ENCODE peak calls at places on chromosomes 1 and 21, in ten cellular contexts. Y is transverse colon; L is ovary; F is esophagus squamous epithelium; X is naive thymus-derived CD4-positive, alpha-beta T cell; W is body of pancreas; P is BE2C; E is PC-3; T is fibroblast of lung; Z is SK-N-SH. Q is an unnamed sample. For H3K4me1, the result is how much of the 10 kb centered on the place peaks cover.

GRCh38 chr21:31622397-31622796 is 37.1 kb upstream of the SOD1 start:
- DNase-seq in Y (no peak), L (no peak), F (no peak), X (no peak), W (no peak), P (no peak), E (no peak), T (no peak), Z (no peak), Q (no peak)

GRCh38 chr1:235325139-235325538 is 2.8 kb downstream of the ARID4B start:
- DNase-seq in Y (no peak), L (no peak), F (no peak), X (no peak), W (no peak), P (no peak), E (no peak), T (no peak), Z (no peak), Q (no peak)

GRCh38 chr1:17919525-17920439 is 164.6 kb downstream of the ACTL8 start:
- DNase-seq in Y (no peak), L (no peak), F (no peak), X (no peak), W (peak), P (peak), E (peak), T (peak), Z (peak), Q (peak)

GRCh38 chr1:153848805-153849204 is 73.6 kb downstream of the SLC27A3 start:
- DNase-seq in Y (no peak), L (no peak), F (no peak), X (no peak), W (no peak), P (no peak), E (no peak), T (no peak), Z (no peak), Q (no peak)

GRCh38 chr1:112638109-112638426 is 18.4 kb downstream of the CAPZA1 start:
- DNase-seq in Y (no peak), L (no peak), F (no peak), X (no peak), W (no peak), P (no peak), E (peak), T (no peak), Z (no peak), Q (no peak)

GRCh38 chr1:93751391-93752250 is 70.0 kb upstream of the BCAR3 start:
- DNase-seq in Y (no peak), L (no peak), F (no peak), X (no peak), W (no peak), P (no peak), E (no peak), T (no peak), Z (no peak), Q (no peak)

GRCh38 chr1:62875676-62876075 is 91.7 kb downstream of the ATG4C start:
- DNase-seq in Y (no peak), L (no peak), F (no peak), X (no peak), W (no peak), P (no peak), E (peak), T (no peak), Z (no peak), Q (no peak)

GRCh38 chr21:42019706-42020105 is 9.5 kb upstream of the ZBTB21 start:
- DNase-seq in Y (no peak), L (no peak), F (no peak), X (no peak), W (no peak), P (no peak), E (no peak), T (no peak), Z (no peak), Q (no peak)

GRCh38 chr1:33086384-33086850 is 5.5 kb downstream of the AZIN2 start:
- DNase-seq in Y (peak), L (peak), F (no peak), X (no peak), W (peak), P (peak), E (peak), T (peak), Z (peak), Q (peak)

GRCh38 chr1:41365772-41366427 is 4.7 kb downstream of the FOXO6 start:
- DNase-seq in Y (no peak), L (peak), F (no peak), X (no peak), W (peak), P (no peak), E (no peak), T (no peak), Z (no peak), Q (peak)

GRCh38 chr1:155106862-155107261 is 20.8 kb upstream of the EFNA1 start:
- DNase-seq in Y (no peak), L (no peak), F (no peak), X (no peak), W (no peak), P (no peak), E (no peak), T (no peak), Z (no peak), Q (no peak)

GRCh38 chr1:11151134-11151533 is 38.0 kb upstream of the ANGPTL7 start:
- DNase-seq in Y (no peak), L (no peak), F (no peak), X (no peak), W (no peak), P (no peak), E (no peak), T (no peak), Z (no peak), Q (no peak)

GRCh38 chr1:42311138-42311537 is 23.9 kb downstream of the FOXJ3 start:
- DNase-seq in Y (no peak), L (no peak), F (no peak), X (no peak), W (no peak), P (no peak), E (no peak), T (no peak), Z (no peak), Q (no peak)

GRCh38 chr1:51552929-51553807 is 34.1 kb upstream of the EPS15 start:
- DNase-seq in Y (no peak), L (no peak), F (no peak), X (no peak), W (no peak), P (no peak), E (no peak), T (no peak), Z (no peak), Q (no peak)

GRCh38 chr1:5936621-5937372 is 55.4 kb downstream of the NPHP4 start:
- DNase-seq in Y (no peak), L (no peak), F (no peak), X (no peak), W (no peak), P (no peak), E (no peak), T (peak), Z (no peak), Q (no peak)

GRCh38 chr1:155255243-155256100 is at the start of gene ENTREP3:
- DNase-seq in Y (peak), L (peak), F (no peak), X (peak), W (peak), P (peak), E (peak), T (peak), Z (peak), Q (peak)

GRCh38 chr1:162670928-162671663 is 38.8 kb downstream of the DDR2 start:
- DNase-seq in Y (no peak), L (no peak), F (no peak), X (no peak), W (no peak), P (no peak), E (peak), T (peak), Z (no peak), Q (no peak)

GRCh38 chr1:117007719-117008013 is 6.1 kb downstream of the CD101 start:
- DNase-seq in Y (no peak), L (no peak), F (no peak), X (no peak), W (no peak), P (no peak), E (no peak), T (no peak), Z (no peak), Q (no peak)

GRCh38 chr1:33169290-33170055 is 12.4 kb downstream of the TRIM62 start:
- DNase-seq in Y (no peak), L (no peak), F (no peak), X (no peak), W (no peak), P (no peak), E (no peak), T (peak), Z (no peak), Q (no peak)

GRCh38 chr1:244857761-244858160 is 6.6 kb downstream of the HNRNPU start:
- DNase-seq in Y (no peak), L (no peak), F (no peak), X (no peak), W (no peak), P (no peak), E (no peak), T (no peak), Z (no peak), Q (no peak)

GRCh38 chr1:245001252-245001651 is 136.9 kb upstream of the HNRNPU start:
- DNase-seq in Y (no peak), L (no peak), F (no peak), X (no peak), W (no peak), P (no peak), E (peak), T (no peak), Z (no peak), Q (no peak)

GRCh38 chr1:234957330-234958065 is 171.1 kb downstream of the TOMM20 start:
- DNase-seq in Y (peak), L (no peak), F (no peak), X (no peak), W (peak), P (no peak), E (peak), T (peak), Z (no peak), Q (peak)

GRCh38 chr1:241611063-241611462 is 29.1 kb downstream of the CHML start:
- DNase-seq in Y (no peak), L (no peak), F (no peak), X (peak), W (no peak), P (peak), E (peak), T (peak), Z (peak), Q (no peak)

GRCh38 chr21:35754583-35754982 is 305.7 kb downstream of the SETD4 start:
- DNase-seq in Y (no peak), L (no peak), F (no peak), X (no peak), W (no peak), P (no peak), E (no peak), T (no peak), Z (no peak), Q (no peak)

GRCh38 chr1:78536427-78536826 is 45.7 kb downstream of the PTGFR start:
- DNase-seq in Y (no peak), L (no peak), F (no peak), X (no peak), W (no peak), P (no peak), E (peak), T (peak), Z (no peak), Q (no peak)

GRCh38 chr1:173161510-173162221 is 45.5 kb downstream of the TNFSF4 start:
- DNase-seq in Y (no peak), L (no peak), F (no peak), X (no peak), W (no peak), P (no peak), E (peak), T (peak), Z (no peak), Q (no peak)

GRCh38 chr1:175511496-175511895 is 231.9 kb downstream of the TNR start:
- DNase-seq in Y (no peak), L (no peak), F (no peak), X (no peak), W (no peak), P (no peak), E (no peak), T (peak), Z (no peak), Q (peak)

GRCh38 chr1:173193639-173194038 is 13.5 kb downstream of the TNFSF4 start:
- DNase-seq in Y (no peak), L (no peak), F (no peak), X (no peak), W (peak), P (no peak), E (no peak), T (peak), Z (no peak), Q (no peak)

DNA sequence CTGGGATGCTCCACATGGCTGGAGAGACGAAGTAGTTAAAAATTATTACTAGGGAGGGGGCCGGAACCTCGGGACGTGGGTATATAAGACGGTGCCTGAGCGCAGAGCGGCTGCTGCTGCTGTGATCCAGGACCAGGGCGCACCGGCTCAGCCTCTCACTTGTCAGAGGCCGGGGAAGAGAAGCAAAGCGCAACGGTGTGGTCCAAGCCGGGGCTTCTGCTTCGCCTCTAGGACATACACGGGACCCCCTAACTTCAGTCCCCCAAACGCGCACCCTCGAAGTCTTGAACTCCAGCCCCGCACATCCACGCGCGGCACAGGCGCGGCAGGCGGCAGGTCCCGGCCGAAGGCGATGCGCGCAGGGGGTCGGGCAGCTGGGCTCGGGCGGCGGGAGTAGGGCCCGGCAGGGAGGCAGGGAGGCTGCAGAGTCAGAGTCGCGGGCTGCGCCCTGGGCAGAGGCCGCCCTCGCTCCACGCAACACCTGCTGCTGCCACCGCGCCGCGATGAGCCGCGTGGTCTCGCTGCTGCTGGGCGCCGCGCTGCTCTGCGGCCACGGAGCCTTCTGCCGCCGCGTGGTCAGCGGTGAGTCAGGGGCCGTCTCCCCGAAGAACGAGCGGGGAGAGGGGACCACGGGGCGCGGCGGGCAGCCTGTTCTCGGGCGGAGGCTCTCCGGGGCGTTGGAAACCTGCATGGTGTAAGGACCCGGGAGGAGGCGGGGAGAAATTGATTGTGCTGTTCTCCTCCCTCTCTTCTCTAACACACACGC is at the start of gene CHODL:
- DNase-seq in Y (no peak), L (peak), F (no peak), X (no peak), W (no peak), P (peak), E (no peak), T (peak), Z (peak), Q (peak)
- H3K4me3 ChIP-seq in Y (peak), L (peak), F (peak), X (no peak), W (no peak), P (peak), E (no peak), T (peak), Z (no peak), Q (peak)

DNA sequence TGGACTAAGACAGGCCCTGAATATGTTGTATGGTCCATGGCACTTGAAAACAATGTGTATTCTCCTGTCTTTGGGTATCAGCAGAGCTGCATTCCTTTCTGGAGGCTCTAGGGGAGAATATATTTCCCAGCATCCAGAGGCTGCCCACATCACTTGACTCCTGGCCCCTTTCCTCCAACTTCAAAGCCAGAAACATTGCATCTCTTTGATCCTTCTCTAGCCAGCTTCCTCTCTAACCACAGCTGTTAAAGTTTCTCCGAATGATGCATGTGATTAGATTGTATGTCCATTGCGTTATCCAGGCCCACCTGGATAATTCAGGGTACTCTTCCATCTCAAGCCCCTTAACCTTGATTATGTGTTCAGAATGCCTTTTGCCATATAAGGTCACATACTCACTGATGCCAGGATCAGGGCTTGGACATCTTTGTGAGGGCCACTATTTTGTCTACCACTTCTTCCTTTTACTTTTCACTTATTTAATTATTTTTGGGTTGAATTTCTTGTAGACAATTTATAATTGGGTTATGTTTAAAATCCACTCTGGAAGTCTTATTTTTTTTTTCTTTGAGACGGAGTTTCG is 5.3 kb downstream of the CHD1L start:
- DNase-seq in Y (no peak), L (no peak), F (no peak), X (no peak), W (no peak), P (no peak), E (no peak), T (peak), Z (no peak), Q (no peak)
- H3K4me1 ChIP-seq in Y (under half), L (under half), F (under half), X (under half), W (under half), P (under half), E (under half), T (under half), Z (under half), Q (under half)

GRCh38 chr1:202011994-202012393 is 1.6 kb downstream of the ELF3 start:
- DNase-seq in Y (peak), L (no peak), F (no peak), X (no peak), W (peak), P (no peak), E (no peak), T (no peak), Z (no peak), Q (no peak)
- H3K4me3 ChIP-seq in Y (peak), L (peak), F (peak), X (no peak), W (peak), P (no peak), E (peak), T (no peak), Z (no peak), Q (no peak)

GRCh38 chr1:25568834-25569598 is 25.6 kb downstream of the LDLRAP1 start:
- DNase-seq in Y (no peak), L (no peak), F (no peak), X (no peak), W (no peak), P (peak), E (peak), T (peak), Z (no peak), Q (no peak)

GRCh38 chr1:25569599-25570458 is 26.4 kb downstream of the LDLRAP1 start:
- DNase-seq in Y (no peak), L (no peak), F (no peak), X (no peak), W (no peak), P (no peak), E (peak), T (peak), Z (no peak), Q (peak)

GRCh38 chr1:25572107-25572506 is 28.7 kb downstream of the LDLRAP1 start:
- DNase-seq in Y (no peak), L (no peak), F (no peak), X (no peak), W (no peak), P (no peak), E (no peak), T (no peak), Z (no peak), Q (no peak)

GRCh38 chr1:25571522-25571970 is 28.1 kb downstream of the LDLRAP1 start:
- DNase-seq in Y (no peak), L (no peak), F (no peak), X (no peak), W (no peak), P (no peak), E (no peak), T (no peak), Z (no peak), Q (no peak)

DNA sequence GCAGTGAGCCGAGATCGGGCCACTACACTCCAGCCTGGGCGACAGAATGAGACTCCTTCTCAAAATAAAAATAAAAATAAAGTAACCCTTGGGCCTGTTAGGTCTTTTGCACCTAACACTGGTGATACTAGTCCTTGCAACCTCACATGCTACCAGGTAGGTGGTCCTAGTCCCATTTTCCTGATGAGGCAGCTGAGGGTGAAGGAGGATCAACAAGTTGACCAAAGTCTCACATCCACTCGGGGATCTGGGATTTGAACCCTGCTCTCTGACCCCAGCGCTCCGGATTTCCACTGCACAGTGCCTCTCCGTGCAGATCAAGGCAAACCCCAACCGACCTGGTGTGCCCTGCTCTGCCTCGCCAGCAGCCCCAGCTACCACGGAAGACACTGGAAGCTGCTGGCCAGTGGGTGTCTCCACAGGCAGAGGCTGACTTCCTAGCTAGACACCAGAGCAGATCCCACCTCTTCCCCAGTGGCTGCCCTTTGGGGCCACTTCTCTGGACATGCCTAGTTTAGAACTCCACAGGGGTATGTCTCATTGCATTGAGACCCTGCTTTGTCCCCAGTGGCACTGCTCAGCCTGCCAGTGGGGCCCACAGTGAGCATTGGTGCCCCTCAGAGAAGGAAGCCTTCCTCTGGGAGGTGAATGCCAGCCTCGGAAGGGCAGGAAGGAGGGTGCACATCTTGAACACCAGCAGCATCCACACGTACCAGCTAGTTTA is 27.6 kb downstream of the LDLRAP1 start:
- DNase-seq in Y (no peak), L (no peak), F (no peak), X (no peak), W (no peak), P (no peak), E (no peak), T (no peak), Z (no peak), Q (no peak)
- H3K4me1 ChIP-seq in Y (under half), L (under half), F (under half), X (under half), W (under half), P (under half), E (under half), T (under half), Z (under half), Q (under half)

GRCh38 chr1:24319962-24320361 is 805 bp downstream of the GRHL3 start:
- DNase-seq in Y (no peak), L (no peak), F (no peak), X (no peak), W (no peak), P (no peak), E (no peak), T (no peak), Z (no peak), Q (no peak)
- H3K4me3 ChIP-seq in Y (no peak), L (no peak), F (peak), X (no peak), W (no peak), P (no peak), E (peak), T (no peak), Z (no peak), Q (peak)

DNA sequence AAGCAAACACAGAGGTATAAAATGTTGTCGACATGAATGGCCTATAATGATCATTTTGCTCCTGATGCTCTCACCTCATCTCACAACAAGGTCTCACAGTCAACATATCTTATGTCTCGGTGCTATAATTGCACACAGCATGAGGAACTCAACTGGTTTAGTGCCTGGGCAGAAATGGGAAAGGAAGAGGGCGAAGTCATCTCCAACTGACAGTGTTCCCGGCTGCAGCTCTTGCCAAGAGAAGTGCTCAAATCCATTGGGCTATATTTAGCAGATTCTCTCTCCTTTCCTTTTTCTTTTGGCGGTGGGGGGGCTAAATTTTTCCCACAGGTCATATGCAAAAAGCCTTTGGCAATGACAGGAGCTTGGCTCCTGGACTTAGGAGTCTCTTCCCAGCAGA is 53.0 kb downstream of the SLC45A1 start:
- DNase-seq in Y (no peak), L (no peak), F (no peak), X (no peak), W (no peak), P (no peak), E (no peak), T (peak), Z (no peak), Q (no peak)
- H3K4me1 ChIP-seq in Y (half or more), L (under half), F (half or more), X (under half), W (half or more), P (under half), E (under half), T (under half), Z (under half), Q (under half)

Q was measured in endodermal cell.